ENCODE peak calls at places on chromosomes 13 and 19, in four cellular contexts. One of them, this sample, is unnamed.

GRCh38 chr19:2035590-2035991 is 15.5 kb downstream of the MKNK2 start:
- DNase-seq in thoracic aorta: no peak
- DNase-seq in renal cortical epithelial cell: no peak
- DNase-seq in HS-5: no peak
- DNase-seq in this sample: no peak

GRCh38 chr13:113094410-113094800 is 11.2 kb upstream of the F7 start:
- DNase-seq in HS-5: no peak
- DNase-seq in thoracic aorta: no peak
- DNase-seq in renal cortical epithelial cell: no peak
- DNase-seq in this sample: no peak

GRCh38 chr19:48030073-48030472 is 13.8 kb downstream of the CABP5 start:
- DNase-seq in renal cortical epithelial cell: no peak
- DNase-seq in thoracic aorta: no peak
- DNase-seq in HS-5: no peak
- DNase-seq in this sample: no peak

GRCh38 chr19:45161715-45162463 is 1.1 kb upstream of the NKPD1 start:
- DNase-seq in HS-5: no peak
- DNase-seq in renal cortical epithelial cell: no peak
- DNase-seq in thoracic aorta: no peak
- DNase-seq in this sample: no peak

GRCh38 chr13:74287672-74288169 is 153.5 kb upstream of the KLF12 start:
- DNase-seq in renal cortical epithelial cell: peak; percentile 92
- DNase-seq in HS-5: no peak
- DNase-seq in thoracic aorta: peak; percentile 25
- DNase-seq in this sample: no peak

GRCh38 chr19:34287676-34288140 is 33.4 kb downstream of the GARRE1 start:
- DNase-seq in HS-5: no peak
- DNase-seq in renal cortical epithelial cell: no peak
- DNase-seq in thoracic aorta: no peak
- DNase-seq in this sample: no peak

GRCh38 chr13:46633416-46633815 is 80.4 kb downstream of the LRCH1 start:
- DNase-seq in thoracic aorta: no peak
- DNase-seq in HS-5: peak; percentile 49
- DNase-seq in renal cortical epithelial cell: peak; percentile 84
- DNase-seq in this sample: no peak

GRCh38 chr19:36215276-36216171 is 618 bp downstream of the ZNF146 start:
- DNase-seq in renal cortical epithelial cell: peak; percentile 19
- DNase-seq in HS-5: no peak
- DNase-seq in thoracic aorta: no peak
- DNase-seq in this sample: no peak

GRCh38 chr19:23312515-23312914 is 62.3 kb upstream of the ZNF724 start:
- DNase-seq in thoracic aorta: no peak
- DNase-seq in HS-5: peak; percentile 10
- DNase-seq in renal cortical epithelial cell: peak; percentile 15
- DNase-seq in this sample: peak; percentile 49

This sample was measured in keratinocyte.